ENCODE peak calls at places on chromosomes 16 and 17, in nine cellular contexts. A is heart right ventricle, Q is PC-9, I is neural progenitor cell, S is cardiac muscle cell, K is kidney, N is tibial nerve, U is transverse colon, Y is mesenchymal stem cell. R is an unnamed sample. For H3K36me3, the result is how much of the 10 kb centered on the place peaks cover.

GRCh38 chr16:53515811-53516210 is 12.8 kb upstream of the AKTIP start:
- DNase-seq in A (no peak), Q (no peak), I (no peak), S (no peak), K (no peak), N (no peak), U (no peak), Y (no peak), R (no peak)

GRCh38 chr16:56189990-56190902 is 1.0 kb upstream of the GNAO1 start:
- DNase-seq in A (peak), Q (no peak), I (peak), S (no peak), K (peak), N (no peak), U (no peak), Y (peak), R (no peak)

GRCh38 chr17:72587773-72588511 is 467.1 kb downstream of the SOX9 start:
- DNase-seq in A (no peak), Q (peak), I (no peak), S (no peak), K (no peak), N (no peak), U (peak), Y (peak), R (no peak)

GRCh38 chr16:87851601-87852000 is 17.7 kb downstream of the SLC7A5 start:
- DNase-seq in A (no peak), Q (no peak), I (peak), S (peak), K (no peak), N (no peak), U (no peak), Y (no peak), R (no peak)

GRCh38 chr16:56912746-56913703 is 18.9 kb upstream of the HERPUD1 start:
- DNase-seq in A (no peak), Q (no peak), I (no peak), S (no peak), K (no peak), N (peak), U (peak), Y (peak), R (no peak)

GRCh38 chr16:48503779-48504178 is 106.2 kb downstream of the N4BP1 start:
- DNase-seq in A (peak), Q (no peak), I (no peak), S (no peak), K (no peak), N (peak), U (peak), Y (no peak), R (no peak)

GRCh38 chr17:78241277-78242023 is 10.0 kb downstream of the TMEM235 start:
- DNase-seq in A (no peak), Q (no peak), I (no peak), S (peak), K (peak), N (no peak), U (no peak), Y (peak), R (no peak)

GRCh38 chr17:67285360-67285759 is 40.4 kb upstream of the HELZ start:
- DNase-seq in A (no peak), Q (no peak), I (no peak), S (no peak), K (no peak), N (no peak), U (no peak), Y (no peak), R (no peak)

GRCh38 chr16:2708290-2708639 is 11.8 kb downstream of the PRSS27 start:
- DNase-seq in A (no peak), Q (no peak), I (no peak), S (no peak), K (peak), N (no peak), U (no peak), Y (no peak), R (no peak)

GRCh38 chr17:79836952-79837887 is 2.0 kb downstream of the CBX4 start:
- DNase-seq in A (peak), Q (peak), I (peak), S (peak), K (peak), N (no peak), U (peak), Y (peak), R (no peak)

GRCh38 chr17:73166731-73167581 is 2.1 kb downstream of the SSTR2 start:
- DNase-seq in A (no peak), Q (no peak), I (no peak), S (no peak), K (no peak), N (no peak), U (no peak), Y (peak), R (no peak)

GRCh38 chr16:11796227-11797165 is 562 bp downstream of the ZC3H7A start:
- DNase-seq in A (peak), Q (peak), I (peak), S (peak), K (peak), N (peak), U (peak), Y (peak), R (no peak)

GRCh38 chr17:19399750-19400450 is 11.1 kb upstream of the RNF112 start:
- DNase-seq in A (no peak), Q (no peak), I (no peak), S (no peak), K (peak), N (no peak), U (no peak), Y (no peak), R (no peak)

GRCh38 chr17:58741121-58741625 is 14.5 kb upstream of the PPM1E start:
- DNase-seq in A (no peak), Q (peak), I (no peak), S (no peak), K (no peak), N (no peak), U (no peak), Y (peak), R (no peak)

GRCh38 chr16:57493767-57494166 is 7.5 kb upstream of the DOK4 start:
- DNase-seq in A (no peak), Q (no peak), I (no peak), S (no peak), K (no peak), N (no peak), U (no peak), Y (no peak), R (no peak)

GRCh38 chr17:21302711-21303425 is 18.4 kb downstream of the MAP2K3 start:
- DNase-seq in A (no peak), Q (no peak), I (no peak), S (no peak), K (peak), N (no peak), U (no peak), Y (no peak), R (no peak)

GRCh38 chr16:569445-570254 is at the start of gene PIGQ:
- DNase-seq in A (peak), Q (peak), I (peak), S (peak), K (peak), N (peak), U (peak), Y (peak), R (peak)

GRCh38 chr17:78658281-78658785 is 81.1 kb upstream of the DNAH17 start:
- DNase-seq in A (no peak), Q (no peak), I (no peak), S (no peak), K (no peak), N (no peak), U (no peak), Y (no peak), R (no peak)

GRCh38 chr16:54193656-54194007 is 93.0 kb downstream of the IRX3 start:
- DNase-seq in A (peak), Q (peak), I (peak), S (peak), K (peak), N (peak), U (peak), Y (peak), R (peak)

GRCh38 chr16:12225816-12226480 is 249.4 kb downstream of the SNX29 start:
- DNase-seq in A (no peak), Q (no peak), I (no peak), S (no peak), K (no peak), N (no peak), U (no peak), Y (no peak), R (no peak)

GRCh38 chr16:88773812-88774291 is 11.2 kb downstream of the PIEZO1 start:
- DNase-seq in A (peak), Q (peak), I (peak), S (peak), K (no peak), N (no peak), U (peak), Y (peak), R (no peak)

GRCh38 chr17:59337741-59338299 is 6.4 kb downstream of the YPEL2 start:
- DNase-seq in A (no peak), Q (no peak), I (no peak), S (no peak), K (no peak), N (no peak), U (no peak), Y (no peak), R (no peak)

GRCh38 chr16:4142268-4142667 is 26.0 kb upstream of the ADCY9 start:
- DNase-seq in A (no peak), Q (no peak), I (no peak), S (no peak), K (peak), N (no peak), U (no peak), Y (no peak), R (no peak)

GRCh38 chr17:35760587-35760986 is at the start of gene C17orf50:
- DNase-seq in A (no peak), Q (no peak), I (no peak), S (no peak), K (no peak), N (no peak), U (no peak), Y (no peak), R (no peak)

GRCh38 chr17:82648761-82649474 is 674 bp upstream of the WDR45B start:
- DNase-seq in A (peak), Q (peak), I (peak), S (peak), K (peak), N (peak), U (peak), Y (peak), R (no peak)

GRCh38 chr17:35052240-35052608 is 11.3 kb downstream of the RFFL start:
- DNase-seq in A (no peak), Q (no peak), I (no peak), S (no peak), K (no peak), N (no peak), U (no peak), Y (peak), R (no peak)

GRCh38 chr17:49108318-49108717 is 24.3 kb upstream of the B4GALNT2 start:
- DNase-seq in A (no peak), Q (peak), I (no peak), S (no peak), K (no peak), N (no peak), U (no peak), Y (peak), R (no peak)

DNA sequence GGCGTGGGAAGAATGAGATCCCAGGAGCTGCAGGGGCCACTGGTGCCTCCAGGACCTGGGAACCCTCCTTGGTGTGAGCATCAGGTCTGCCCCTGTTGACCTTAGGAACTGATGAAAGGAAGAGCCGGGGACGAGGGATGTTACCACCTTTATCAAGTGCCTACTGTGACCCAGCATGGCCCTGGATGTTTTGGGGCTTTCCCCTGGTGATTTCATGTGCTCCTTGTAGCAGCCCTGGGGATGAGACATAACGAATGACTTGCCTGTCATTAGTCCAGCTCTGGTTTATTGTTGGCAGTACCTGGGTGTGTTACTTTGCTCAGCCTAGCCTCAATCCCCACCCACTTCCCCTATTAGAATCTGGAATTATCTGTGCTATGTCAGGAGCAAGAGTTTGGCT is 39.9 kb downstream of the WSCD1 start:
- DNase-seq in A (no peak), Q (no peak), I (no peak), S (no peak), K (no peak), N (no peak), U (peak), Y (no peak), R (no peak)
- H3K4me3 ChIP-seq in A (no peak), Q (no peak), I (no peak), S (no peak), K (no peak), N (no peak), U (no peak), Y (no peak), R (no peak)

GRCh38 chr17:81199482-81199830 is 23.3 kb downstream of the CEP131 start:
- DNase-seq in A (no peak), Q (no peak), I (no peak), S (no peak), K (no peak), N (no peak), U (no peak), Y (no peak), R (no peak)
- H3K36me3 ChIP-seq in A (under half), Q (under half), I (under half), S (under half), K (under half), N (under half), U (under half), Y (under half), R (under half)

DNA sequence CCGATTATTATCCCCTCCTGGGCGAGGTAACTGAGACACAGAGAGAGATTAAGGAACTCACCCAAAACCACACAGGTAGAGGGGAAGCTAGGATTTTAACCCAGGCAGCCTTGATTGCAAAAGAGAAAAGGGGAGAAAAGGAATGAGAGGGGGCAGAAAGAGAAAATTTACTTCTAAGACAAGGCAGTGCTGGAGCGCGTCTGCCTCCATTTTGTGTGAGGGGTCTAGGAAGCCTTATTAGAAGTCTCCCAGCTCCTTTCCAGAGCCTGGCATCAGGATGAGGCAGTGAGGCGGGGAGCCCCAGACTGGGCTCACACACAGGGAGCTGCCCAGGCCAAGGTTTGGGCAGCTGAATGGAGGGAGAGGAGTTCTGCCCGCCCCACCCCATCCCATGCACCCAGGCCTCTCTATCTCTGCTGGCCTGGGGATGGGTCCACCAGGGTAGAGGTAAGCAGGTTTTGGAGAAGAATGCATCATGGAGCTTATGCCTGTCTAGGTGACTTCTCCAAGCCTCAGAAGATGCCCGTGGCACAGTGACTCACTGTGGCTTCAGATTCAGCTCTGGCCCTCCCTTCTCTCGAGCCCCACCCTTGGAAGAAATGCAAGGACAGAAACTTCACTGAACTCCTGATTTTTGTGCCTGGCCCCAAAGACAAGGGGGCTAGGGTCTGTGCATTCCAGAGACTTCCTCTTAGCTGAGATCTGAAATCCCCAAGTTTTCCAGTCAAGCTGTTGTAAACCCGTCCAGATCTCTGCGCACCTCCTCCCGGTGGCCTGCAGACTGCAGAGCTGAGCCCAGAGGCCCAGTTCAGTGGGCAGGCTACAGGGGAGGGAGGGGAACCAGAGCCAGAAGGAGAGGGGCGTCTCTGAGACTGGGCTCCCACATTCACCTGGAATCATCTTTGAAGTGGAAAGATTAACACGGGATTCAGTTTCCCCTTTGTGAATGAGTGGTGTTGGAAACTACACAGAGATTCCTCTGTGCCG is 95.1 kb upstream of the CDH5 start:
- DNase-seq in A (no peak), Q (peak), I (no peak), S (no peak), K (no peak), N (no peak), U (no peak), Y (no peak), R (no peak)
- H3K4me3 ChIP-seq in A (no peak), Q (no peak), I (no peak), S (no peak), K (no peak), N (no peak), U (no peak), Y (no peak), R (no peak)

GRCh38 chr17:17487998-17488397 is 8.2 kb downstream of the RASD1 start:
- DNase-seq in A (no peak), Q (no peak), I (no peak), S (no peak), K (no peak), N (no peak), U (no peak), Y (no peak), R (no peak)
- H3K36me3 ChIP-seq in A (under half), Q (under half), I (under half), S (under half), K (under half), N (under half), U (under half), Y (half or more), R (under half)

R was measured in thoracic aorta.